ENCODE peak calls at places on chromosomes 3 and 15, in five cellular contexts. One of them, this sample, is unnamed.

GRCh38 chr15:41417418-41417811 is 520 bp downstream of the RTF1 start:
- DNase-seq in A549: peak
- DNase-seq in H1: no peak
- DNase-seq in GM12878: no peak
- DNase-seq in HepG2: no peak
- DNase-seq in this sample: peak

GRCh38 chr15:96107922-96108321 is 222.6 kb upstream of the NR2F2 start:
- DNase-seq in H1: no peak
- DNase-seq in A549: no peak
- DNase-seq in HepG2: no peak
- DNase-seq in GM12878: no peak
- DNase-seq in this sample: no peak

GRCh38 chr3:127747751-127748521 is 74.4 kb downstream of the MGLL start:
- DNase-seq in HepG2: no peak
- DNase-seq in H1: no peak
- DNase-seq in GM12878: no peak
- DNase-seq in A549: peak
- DNase-seq in this sample: no peak

GRCh38 chr3:50737511-50738251 is 63.0 kb downstream of the DOCK3 start:
- DNase-seq in HepG2: no peak
- DNase-seq in A549: no peak
- DNase-seq in GM12878: no peak
- DNase-seq in H1: no peak
- DNase-seq in this sample: no peak

GRCh38 chr3:8254489-8254888 is 247.1 kb upstream of the LMCD1 start:
- DNase-seq in GM12878: no peak
- DNase-seq in A549: no peak
- DNase-seq in H1: no peak
- DNase-seq in HepG2: no peak
- DNase-seq in this sample: no peak

GRCh38 chr15:77421370-77421700 is 647 bp downstream of the HMG20A start:
- DNase-seq in HepG2: peak
- DNase-seq in GM12878: no peak
- DNase-seq in H1: no peak
- DNase-seq in A549: peak
- DNase-seq in this sample: no peak

GRCh38 chr15:81809543-81809942 is 236.3 kb downstream of the MEX3B start:
- DNase-seq in H1: no peak
- DNase-seq in A549: peak
- DNase-seq in GM12878: no peak
- DNase-seq in HepG2: peak
- DNase-seq in this sample: peak

GRCh38 chr15:86164222-86164898 is 84.7 kb downstream of the AGBL1 start:
- DNase-seq in GM12878: no peak
- DNase-seq in A549: no peak
- DNase-seq in HepG2: no peak
- DNase-seq in H1: no peak
- DNase-seq in this sample: no peak

GRCh38 chr15:35460616-35461015 is 85.3 kb downstream of the DPH6 start:
- DNase-seq in HepG2: no peak
- DNase-seq in H1: no peak
- DNase-seq in A549: no peak
- DNase-seq in GM12878: no peak
- DNase-seq in this sample: no peak

GRCh38 chr3:61564405-61565059 is 3.2 kb downstream of the PTPRG start:
- DNase-seq in HepG2: no peak
- DNase-seq in A549: no peak
- DNase-seq in H1: peak
- DNase-seq in GM12878: no peak
- DNase-seq in this sample: peak

GRCh38 chr3:53495518-53496501 is 1.4 kb downstream of the CACNA1D start:
- DNase-seq in HepG2: no peak
- DNase-seq in GM12878: no peak
- DNase-seq in H1: peak
- DNase-seq in A549: no peak
- DNase-seq in this sample: no peak

GRCh38 chr3:77319711-77320110 is 279.8 kb downstream of the ROBO2 start:
- DNase-seq in H1: no peak
- DNase-seq in GM12878: no peak
- DNase-seq in HepG2: peak
- DNase-seq in A549: peak
- DNase-seq in this sample: peak

GRCh38 chr15:93417156-93418077 is 328.4 kb upstream of the RGMA start:
- DNase-seq in GM12878: no peak
- DNase-seq in HepG2: no peak
- DNase-seq in A549: no peak
- DNase-seq in H1: no peak
- DNase-seq in this sample: no peak

GRCh38 chr3:18789734-18790133 is 358.6 kb upstream of the KCNH8 start:
- DNase-seq in A549: no peak
- DNase-seq in H1: no peak
- DNase-seq in GM12878: no peak
- DNase-seq in HepG2: no peak
- DNase-seq in this sample: no peak

GRCh38 chr3:18795078-18795477 is 353.2 kb upstream of the KCNH8 start:
- DNase-seq in H1: no peak
- DNase-seq in HepG2: no peak
- DNase-seq in A549: no peak
- DNase-seq in GM12878: no peak
- DNase-seq in this sample: no peak

GRCh38 chr3:18790384-18790783 is 357.9 kb upstream of the KCNH8 start:
- DNase-seq in H1: no peak
- DNase-seq in HepG2: no peak
- DNase-seq in A549: no peak
- DNase-seq in GM12878: no peak
- DNase-seq in this sample: no peak

GRCh38 chr3:18786924-18787323 is 361.4 kb upstream of the KCNH8 start:
- DNase-seq in H1: no peak
- DNase-seq in HepG2: no peak
- DNase-seq in GM12878: no peak
- DNase-seq in A549: no peak
- DNase-seq in this sample: no peak

DNA sequence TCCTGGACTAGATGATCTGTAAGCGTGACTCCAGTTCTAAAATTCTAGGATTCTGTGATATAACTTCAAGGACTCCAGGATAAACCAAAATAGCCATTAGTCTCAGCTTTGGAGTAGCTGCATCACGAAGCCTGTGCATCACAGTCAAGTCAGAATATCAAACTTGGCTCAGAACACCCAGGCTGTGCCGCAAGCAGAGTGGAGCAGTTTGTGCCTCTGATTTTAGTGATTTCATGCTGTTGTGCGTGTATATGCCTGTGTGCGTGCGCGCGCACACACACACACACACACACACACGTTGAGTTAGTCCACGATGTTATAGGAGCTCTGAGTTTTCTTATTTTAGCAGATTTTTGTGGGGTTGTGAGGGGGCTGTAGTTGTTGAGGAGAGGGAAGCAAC is 356.6 kb upstream of the KCNH8 start:
- DNase-seq in GM12878: no peak
- DNase-seq in H1: no peak
- DNase-seq in HepG2: no peak
- DNase-seq in A549: no peak
- DNase-seq in this sample: no peak
- TF ChIP-seq MAX in GM12878: no peak
- TF ChIP-seq MAX in H1: no peak
- TF ChIP-seq MAX in HepG2: no peak
- TF ChIP-seq MAX in A549: no peak
- TF ChIP-seq MAX in this sample: no peak

GRCh38 chr3:107953707-107954106 is 137.1 kb downstream of the CD47 start:
- DNase-seq in HepG2: no peak
- DNase-seq in GM12878: no peak
- DNase-seq in H1: no peak
- DNase-seq in A549: no peak
- DNase-seq in this sample: no peak
- TF ChIP-seq HDAC2 in HepG2: no peak
- TF ChIP-seq HDAC2 in GM12878: no peak
- TF ChIP-seq HDAC2 in H1: no peak
- TF ChIP-seq HDAC2 in A549: no peak
- TF ChIP-seq HDAC2 in this sample: no peak

GRCh38 chr3:177589921-177590336 is 392.6 kb upstream of the TBL1XR1 start:
- DNase-seq in H1: no peak
- DNase-seq in A549: peak
- DNase-seq in HepG2: peak
- DNase-seq in GM12878: no peak
- DNase-seq in this sample: no peak
- TF ChIP-seq MAX in H1: no peak
- TF ChIP-seq MAX in A549: peak
- TF ChIP-seq MAX in HepG2: no peak
- TF ChIP-seq MAX in GM12878: no peak
- TF ChIP-seq MAX in this sample: no peak

GRCh38 chr15:82809308-82810060 is at the start of gene WHAMM:
- DNase-seq in H1: peak
- DNase-seq in GM12878: peak
- DNase-seq in HepG2: peak
- DNase-seq in A549: peak
- DNase-seq in this sample: peak

GRCh38 chr15:82808634-82809041 is 790 bp upstream of the WHAMM start:
- DNase-seq in HepG2: peak
- DNase-seq in H1: peak
- DNase-seq in A549: no peak
- DNase-seq in GM12878: no peak
- DNase-seq in this sample: no peak

GRCh38 chr15:82810061-82810862 is 834 bp downstream of the WHAMM start:
- DNase-seq in H1: peak
- DNase-seq in HepG2: peak
- DNase-seq in GM12878: no peak
- DNase-seq in A549: peak
- DNase-seq in this sample: peak

GRCh38 chr15:82812994-82813393 is 3.6 kb downstream of the WHAMM start:
- DNase-seq in HepG2: no peak
- DNase-seq in H1: no peak
- DNase-seq in A549: no peak
- DNase-seq in GM12878: no peak
- DNase-seq in this sample: no peak

DNA sequence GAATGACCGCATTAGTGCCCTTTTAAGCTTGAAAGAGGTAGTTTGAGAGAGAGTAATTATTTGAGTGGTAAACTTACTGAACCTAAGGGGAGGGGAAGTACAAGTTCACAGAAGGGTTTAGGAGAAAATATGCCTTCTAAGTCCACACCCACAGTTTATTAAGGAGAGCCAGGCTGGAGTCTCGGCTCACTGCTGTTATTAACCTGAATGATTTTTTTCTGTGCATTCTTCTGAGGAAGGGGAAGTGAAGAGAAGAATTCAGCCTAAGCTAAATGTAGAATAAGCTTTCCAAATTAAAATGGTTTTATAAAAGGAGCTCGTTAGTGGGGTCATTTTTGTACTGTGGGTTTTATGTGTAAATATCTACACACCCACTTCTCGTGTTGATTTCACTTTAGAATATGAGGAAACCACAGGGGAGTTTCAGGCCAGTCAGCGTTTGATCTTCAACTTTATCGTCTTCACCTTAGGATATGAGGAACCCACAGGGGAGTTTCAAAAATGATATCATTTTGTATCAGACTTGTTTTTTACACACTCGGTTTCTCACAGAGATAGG is 1.5 kb downstream of the WHAMM start:
- DNase-seq in GM12878: peak
- DNase-seq in A549: no peak
- DNase-seq in H1: no peak
- DNase-seq in HepG2: no peak
- DNase-seq in this sample: peak
- TF ChIP-seq HDAC2 in GM12878: no peak
- TF ChIP-seq HDAC2 in A549: no peak
- TF ChIP-seq HDAC2 in H1: no peak
- TF ChIP-seq HDAC2 in HepG2: no peak
- TF ChIP-seq HDAC2 in this sample: no peak

DNA sequence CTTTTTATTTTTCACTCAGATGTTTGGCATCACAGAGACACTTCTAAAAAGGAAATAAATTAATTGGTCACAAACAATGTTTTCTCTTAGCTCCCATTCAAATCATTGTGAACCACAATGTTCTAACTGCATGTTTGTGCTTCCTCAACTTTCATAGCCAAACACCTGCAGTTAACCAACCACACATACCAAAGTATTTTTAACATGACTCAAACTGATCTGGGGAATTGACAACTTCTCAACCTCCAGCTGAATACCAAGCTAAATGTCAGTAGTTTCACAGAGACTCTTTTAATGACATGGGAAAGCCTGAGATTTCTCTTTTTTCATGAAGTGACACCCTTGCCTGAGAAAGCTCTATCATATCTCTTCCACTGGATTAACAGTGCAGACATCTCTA is 217.9 kb upstream of the MME start:
- DNase-seq in H1: no peak
- DNase-seq in GM12878: no peak
- DNase-seq in A549: no peak
- DNase-seq in HepG2: no peak
- DNase-seq in this sample: no peak
- TF ChIP-seq MAX in H1: no peak
- TF ChIP-seq MAX in GM12878: no peak
- TF ChIP-seq MAX in A549: no peak
- TF ChIP-seq MAX in HepG2: no peak
- TF ChIP-seq MAX in this sample: no peak

This sample was measured in K562.